ENCODE peak calls at places on chromosomes 5 and 9, in five cellular contexts. H, A, E, N and K are unnamed samples.
A peak's percentile ranks its signal among the peaks of the same experiment; 100 is the strongest.

GRCh38 chr9:130064621-130065020 is 10.9 kb downstream of the GPR107 start:
- DNase-seq in H (no peak), A (no peak), E (no peak), N (no peak), K (no peak)

GRCh38 chr9:95224371-95225015 is 93.0 kb downstream of the FANCC start:
- DNase-seq in H (no peak), A (peak; percentile 57), E (no peak), N (no peak), K (no peak)

GRCh38 chr9:35555246-35555701 is 49.8 kb upstream of the TESK1 start:
- DNase-seq in H (no peak), A (no peak), E (no peak), N (no peak), K (no peak)

GRCh38 chr9:137670391-137671195 is 51.8 kb downstream of the EHMT1 start:
- DNase-seq in H (no peak), A (no peak), E (no peak), N (no peak), K (peak; percentile 29)

GRCh38 chr5:168353216-168353957 is 61.9 kb downstream of the WWC1 start:
- DNase-seq in H (no peak), A (peak; percentile 7), E (no peak), N (no peak), K (no peak)

GRCh38 chr9:108108802-108109448 is 619.4 kb upstream of the KLF4 start:
- DNase-seq in H (no peak), A (peak; percentile 83), E (no peak), N (no peak), K (no peak)

GRCh38 chr9:21102311-21102710 is 24.6 kb upstream of the IFNB1 start:
- DNase-seq in H (no peak), A (peak; percentile 5), E (peak; percentile 43), N (no peak), K (no peak)

GRCh38 chr5:131322926-131323325 is 59.1 kb downstream of the CDC42SE2 start:
- DNase-seq in H (no peak), A (no peak), E (no peak), N (no peak), K (peak; percentile 77)

GRCh38 chr5:44875661-44876250 is 67.0 kb downstream of the MRPS30 start:
- DNase-seq in H (peak; percentile 10), A (peak; percentile 22), E (peak; percentile 98), N (peak; percentile 22), K (peak; percentile 96)

GRCh38 chr9:110142868-110143866 is 64.8 kb downstream of the C9orf152 start:
- DNase-seq in H (no peak), A (peak; percentile 46), E (peak; percentile 34), N (peak; percentile 56), K (no peak)

GRCh38 chr9:75086443-75087278 is 1.3 kb downstream of the NMRK1 start:
- DNase-seq in H (no peak), A (no peak), E (no peak), N (no peak), K (no peak)

GRCh38 chr5:98314262-98314661 is 459.2 kb upstream of the RGMB start:
- DNase-seq in H (no peak), A (peak; percentile 69), E (peak; percentile 96), N (no peak), K (peak; percentile 82)